ENCODE peak calls at places on chromosomes 6 and 20, in nine cellular contexts. N, E, A, I, T, G, U, X and O are unnamed samples.

GRCh38 chr20:4613184-4613583 is 108.5 kb upstream of the PRND start:
- DNase-seq in X (no peak), G (no peak), N (no peak), T (no peak), I (no peak), E (no peak), A (no peak), U (peak; percentile 56), O (no peak)

GRCh38 chr20:52031574-52032303 is 159.8 kb downstream of the ZFP64 start:
- DNase-seq in T (no peak), X (no peak), N (no peak), I (peak; percentile 21), U (peak; percentile 72), E (no peak), A (no peak), G (no peak), O (peak; percentile 4)

GRCh38 chr6:136791296-136792065 is 796 bp downstream of the MAP3K5 start:
- DNase-seq in E (peak; percentile 31), G (peak; percentile 40), I (peak; percentile 69), A (no peak), N (peak; percentile 66), T (peak; percentile 45), X (peak; percentile 67), U (peak; percentile 22), O (peak; percentile 37)

GRCh38 chr6:39301606-39302005 is 12.6 kb downstream of the KCNK17 start:
- DNase-seq in T (no peak), G (no peak), X (no peak), E (no peak), I (no peak), A (peak; percentile 41), U (peak; percentile 44), N (no peak), O (no peak)

GRCh38 chr6:133966654-133967300 is 13.8 kb downstream of the TBPL1 start:
- DNase-seq in I (no peak), X (no peak), E (no peak), N (no peak), U (no peak), G (no peak), T (no peak), A (no peak), O (no peak)

GRCh38 chr6:71544028-71544427 is 255.4 kb downstream of the OGFRL1 start:
- DNase-seq in I (no peak), T (no peak), N (no peak), X (no peak), U (peak; percentile 56), E (no peak), G (no peak), A (no peak), O (no peak)

GRCh38 chr6:34914358-34914757 is 25.3 kb downstream of the ANKS1A start:
- DNase-seq in N (no peak), X (no peak), T (no peak), G (no peak), A (no peak), E (no peak), U (peak; percentile 49), I (no peak), O (no peak)

GRCh38 chr6:148671085-148671484 is 75.7 kb upstream of the UST start:
- DNase-seq in E (no peak), I (no peak), X (no peak), N (no peak), G (no peak), U (no peak), A (no peak), T (no peak), O (no peak)

GRCh38 chr6:104428201-104428600 is 431.5 kb downstream of the HACE1 start:
- DNase-seq in T (no peak), X (no peak), G (no peak), I (no peak), N (no peak), U (no peak), E (no peak), A (no peak), O (no peak)

GRCh38 chr6:129624488-129624887 is 85.5 kb downstream of the ARHGAP18 start:
- DNase-seq in T (no peak), A (no peak), I (no peak), N (no peak), G (no peak), U (no peak), E (no peak), X (no peak), O (no peak)

GRCh38 chr6:5190467-5190866 is 70.3 kb downstream of the LYRM4 start:
- DNase-seq in T (no peak), A (no peak), U (peak; percentile 87), N (no peak), E (no peak), G (peak; percentile 74), I (no peak), X (no peak), O (no peak)

GRCh38 chr6:70413829-70414494 is 654 bp downstream of the FAM135A start:
- DNase-seq in A (no peak), X (no peak), I (no peak), N (no peak), T (peak; percentile 2), U (no peak), E (peak; percentile 60), G (no peak), O (no peak)

GRCh38 chr20:53598140-53599038 is 4.8 kb upstream of the ZNF217 start:
- DNase-seq in X (no peak), U (no peak), E (no peak), I (no peak), G (no peak), N (no peak), T (no peak), A (no peak), O (no peak)

GRCh38 chr6:40717411-40718057 is 130.4 kb upstream of the LRFN2 start:
- DNase-seq in I (no peak), N (no peak), X (no peak), G (no peak), E (no peak), U (no peak), A (no peak), T (no peak), O (no peak)

GRCh38 chr6:70474751-70475150 is 61.4 kb downstream of the FAM135A start:
- DNase-seq in I (no peak), G (no peak), X (no peak), N (no peak), T (no peak), A (no peak), U (no peak), E (no peak), O (no peak)

GRCh38 chr6:13191461-13191860 is 136.9 kb downstream of the TBC1D7 start:
- DNase-seq in G (no peak), U (no peak), X (no peak), E (no peak), N (no peak), T (no peak), I (no peak), A (no peak), O (no peak)

GRCh38 chr20:38870733-38871559 is 55.3 kb upstream of the FAM83D start:
- DNase-seq in X (peak; percentile 99), I (no peak), E (no peak), U (peak; percentile 15), G (no peak), A (peak; percentile 52), T (no peak), N (no peak), O (no peak)

GRCh38 chr6:140475086-140475485 is 1100.6 kb upstream of the CITED2 start:
- DNase-seq in U (no peak), A (no peak), G (no peak), I (no peak), X (no peak), E (no peak), N (no peak), T (no peak), O (no peak)

GRCh38 chr6:163793584-163793983 is 379.1 kb downstream of the QKI start:
- DNase-seq in E (no peak), A (peak; percentile 0), X (no peak), T (no peak), U (peak; percentile 29), N (no peak), G (peak; percentile 86), I (no peak), O (no peak)

GRCh38 chr20:20472690-20473274 is 104.9 kb downstream of the INSM1 start:
- DNase-seq in I (no peak), N (no peak), A (no peak), U (no peak), X (no peak), T (no peak), E (no peak), G (no peak), O (no peak)

GRCh38 chr6:33692760-33693158 is 18.7 kb downstream of the UQCC2 start:
- DNase-seq in T (peak; percentile 40), A (no peak), X (peak; percentile 57), U (no peak), N (no peak), E (no peak), G (no peak), I (no peak), O (peak; percentile 60)

GRCh38 chr6:47047479-47048411 is 5.6 kb upstream of the ADGRF1 start:
- DNase-seq in T (no peak), N (no peak), U (peak; percentile 70), E (peak; percentile 20), X (no peak), I (peak; percentile 6), A (peak; percentile 89), G (peak; percentile 32), O (no peak)

GRCh38 chr6:147201885-147202515 is 2.2 kb upstream of the STXBP5 start:
- DNase-seq in G (no peak), N (no peak), X (no peak), E (peak; percentile 24), T (no peak), U (peak; percentile 44), I (no peak), A (no peak), O (no peak)

GRCh38 chr6:3247255-3248146 is 11.2 kb upstream of the PSMG4 start:
- DNase-seq in T (no peak), U (peak; percentile 83), A (no peak), X (no peak), I (no peak), N (no peak), G (peak; percentile 75), E (peak; percentile 96), O (no peak)

GRCh38 chr20:63667858-63668257 is 9.7 kb downstream of the RTEL1 start:
- DNase-seq in E (no peak), U (no peak), I (no peak), T (no peak), A (no peak), X (no peak), N (no peak), G (no peak), O (no peak)

GRCh38 chr6:90502866-90503407 is 83.9 kb downstream of the MAP3K7 start:
- DNase-seq in G (no peak), E (no peak), I (no peak), U (no peak), X (no peak), A (peak; percentile 4), T (no peak), N (no peak), O (no peak)

GRCh38 chr20:5705827-5706226 is 44.4 kb upstream of the SHLD1 start:
- DNase-seq in U (no peak), T (no peak), I (no peak), A (no peak), G (no peak), N (no peak), E (no peak), X (no peak), O (no peak)